ENCODE peak calls at places on chromosomes 7 and 10, in seven cellular contexts. I is glomerular endothelial cell, U is RPMI8226, K is ACHN, D is NCI-H2081, A is progenitor cell of endocrine pancreas, V is RCC 7860. C is an unnamed sample.

GRCh38 chr10:119634219-119634544 is 17.0 kb upstream of the BAG3 start:
- DNase-seq in I (no peak), U (no peak), K (no peak), D (no peak), A (no peak), V (no peak), C (no peak)

GRCh38 chr10:29790223-29790622 is 155.5 kb upstream of the SVIL start:
- DNase-seq in I (no peak), U (no peak), K (no peak), D (no peak), A (no peak), V (no peak), C (no peak)

GRCh38 chr7:24701232-24701898 is 55.9 kb downstream of the GSDME start:
- DNase-seq in I (no peak), U (no peak), K (peak), D (no peak), A (no peak), V (peak), C (no peak)

GRCh38 chr7:40542982-40543741 is 408.4 kb downstream of the SUGCT start:
- DNase-seq in I (no peak), U (no peak), K (no peak), D (no peak), A (no peak), V (no peak), C (no peak)

GRCh38 chr10:26987851-26988250 is 112.4 kb downstream of the ANKRD26 start:
- DNase-seq in I (no peak), U (no peak), K (no peak), D (no peak), A (no peak), V (no peak), C (no peak)

GRCh38 chr10:35781643-35782035 is 139.5 kb upstream of the FZD8 start:
- DNase-seq in I (no peak), U (peak), K (no peak), D (no peak), A (no peak), V (no peak), C (no peak)

GRCh38 chr10:4833286-4833685 is 7.3 kb downstream of the AKR1E2 start:
- DNase-seq in I (no peak), U (no peak), K (no peak), D (no peak), A (no peak), V (no peak), C (peak)

GRCh38 chr10:35399414-35400009 is 63.2 kb downstream of the CCNY start:
- DNase-seq in I (no peak), U (no peak), K (no peak), D (no peak), A (no peak), V (no peak), C (no peak)

GRCh38 chr7:158255558-158255957 is 332.1 kb downstream of the PTPRN2 start:
- DNase-seq in I (no peak), U (no peak), K (no peak), D (no peak), A (no peak), V (no peak), C (no peak)

GRCh38 chr7:79506481-79506880 is 53.0 kb upstream of the MAGI2 start:
- DNase-seq in I (no peak), U (no peak), K (peak), D (no peak), A (no peak), V (peak), C (no peak)

GRCh38 chr10:24908793-24909423 is 43.5 kb downstream of the PRTFDC1 start:
- DNase-seq in I (no peak), U (no peak), K (peak), D (no peak), A (no peak), V (peak), C (no peak)

GRCh38 chr10:126564297-126564888 is 106.1 kb downstream of the C10orf90 start:
- DNase-seq in I (no peak), U (no peak), K (no peak), D (no peak), A (no peak), V (no peak), C (no peak)